ENCODE peak calls at places on chromosome 17, in nine cellular contexts. One of them, this sample, is unnamed.

GRCh38 chr17:41301916-41302901 is at the start of gene KRTAP29-1:
- DNase-seq in ascending aorta: no peak
- DNase-seq in neural progenitor cell: no peak
- DNase-seq in CD8-positive, alpha-beta T cell: no peak
- DNase-seq in left ventricle myocardium inferior: peak; percentile 61
- DNase-seq in astrocyte of the spinal cord: no peak
- DNase-seq in lower lobe of right lung: no peak
- DNase-seq in left lung: no peak
- DNase-seq in cardiac fibroblast: no peak
- DNase-seq in this sample: no peak

GRCh38 chr17:76370261-76370993 is 14.0 kb upstream of the SPHK1 start:
- DNase-seq in lower lobe of right lung: peak; percentile 54
- DNase-seq in CD8-positive, alpha-beta T cell: no peak
- DNase-seq in astrocyte of the spinal cord: peak; percentile 95
- DNase-seq in left ventricle myocardium inferior: peak; percentile 87
- DNase-seq in neural progenitor cell: no peak
- DNase-seq in left lung: peak; percentile 41
- DNase-seq in ascending aorta: peak; percentile 94
- DNase-seq in cardiac fibroblast: peak; percentile 99
- DNase-seq in this sample: peak; percentile 97

GRCh38 chr17:4110152-4110551 is 32.7 kb downstream of the ZZEF1 start:
- DNase-seq in ascending aorta: peak; percentile 2
- DNase-seq in lower lobe of right lung: no peak
- DNase-seq in cardiac fibroblast: peak; percentile 77
- DNase-seq in left ventricle myocardium inferior: no peak
- DNase-seq in astrocyte of the spinal cord: peak; percentile 49
- DNase-seq in left lung: no peak
- DNase-seq in neural progenitor cell: no peak
- DNase-seq in CD8-positive, alpha-beta T cell: no peak
- DNase-seq in this sample: peak; percentile 37

GRCh38 chr17:29625037-29625750 is 2.5 kb upstream of the CORO6 start:
- DNase-seq in left lung: no peak
- DNase-seq in ascending aorta: no peak
- DNase-seq in cardiac fibroblast: peak; percentile 58
- DNase-seq in left ventricle myocardium inferior: no peak
- DNase-seq in lower lobe of right lung: no peak
- DNase-seq in neural progenitor cell: peak; percentile 39
- DNase-seq in astrocyte of the spinal cord: peak; percentile 39
- DNase-seq in CD8-positive, alpha-beta T cell: no peak
- DNase-seq in this sample: no peak

GRCh38 chr17:28900986-28901726 is 1.7 kb downstream of the DHRS13 start:
- DNase-seq in cardiac fibroblast: no peak
- DNase-seq in left ventricle myocardium inferior: no peak
- DNase-seq in CD8-positive, alpha-beta T cell: no peak
- DNase-seq in neural progenitor cell: no peak
- DNase-seq in astrocyte of the spinal cord: no peak
- DNase-seq in lower lobe of right lung: no peak
- DNase-seq in left lung: peak; percentile 58
- DNase-seq in ascending aorta: no peak
- DNase-seq in this sample: no peak

GRCh38 chr17:83009414-83010322 is 69.7 kb upstream of the METRNL start:
- DNase-seq in astrocyte of the spinal cord: no peak
- DNase-seq in ascending aorta: no peak
- DNase-seq in left ventricle myocardium inferior: no peak
- DNase-seq in neural progenitor cell: no peak
- DNase-seq in lower lobe of right lung: no peak
- DNase-seq in CD8-positive, alpha-beta T cell: no peak
- DNase-seq in cardiac fibroblast: no peak
- DNase-seq in left lung: peak; percentile 79
- DNase-seq in this sample: no peak

GRCh38 chr17:19415806-19416775 is 5.1 kb downstream of the RNF112 start:
- DNase-seq in left ventricle myocardium inferior: no peak
- DNase-seq in astrocyte of the spinal cord: no peak
- DNase-seq in left lung: peak; percentile 65
- DNase-seq in neural progenitor cell: no peak
- DNase-seq in ascending aorta: peak; percentile 51
- DNase-seq in CD8-positive, alpha-beta T cell: no peak
- DNase-seq in cardiac fibroblast: no peak
- DNase-seq in lower lobe of right lung: no peak
- DNase-seq in this sample: no peak

GRCh38 chr17:15510361-15510760 is 42.9 kb upstream of the CDRT4 start:
- DNase-seq in ascending aorta: peak; percentile 85
- DNase-seq in left lung: no peak
- DNase-seq in neural progenitor cell: no peak
- DNase-seq in left ventricle myocardium inferior: no peak
- DNase-seq in cardiac fibroblast: peak; percentile 88
- DNase-seq in astrocyte of the spinal cord: peak; percentile 76
- DNase-seq in lower lobe of right lung: no peak
- DNase-seq in CD8-positive, alpha-beta T cell: no peak
- DNase-seq in this sample: peak; percentile 85

DNA sequence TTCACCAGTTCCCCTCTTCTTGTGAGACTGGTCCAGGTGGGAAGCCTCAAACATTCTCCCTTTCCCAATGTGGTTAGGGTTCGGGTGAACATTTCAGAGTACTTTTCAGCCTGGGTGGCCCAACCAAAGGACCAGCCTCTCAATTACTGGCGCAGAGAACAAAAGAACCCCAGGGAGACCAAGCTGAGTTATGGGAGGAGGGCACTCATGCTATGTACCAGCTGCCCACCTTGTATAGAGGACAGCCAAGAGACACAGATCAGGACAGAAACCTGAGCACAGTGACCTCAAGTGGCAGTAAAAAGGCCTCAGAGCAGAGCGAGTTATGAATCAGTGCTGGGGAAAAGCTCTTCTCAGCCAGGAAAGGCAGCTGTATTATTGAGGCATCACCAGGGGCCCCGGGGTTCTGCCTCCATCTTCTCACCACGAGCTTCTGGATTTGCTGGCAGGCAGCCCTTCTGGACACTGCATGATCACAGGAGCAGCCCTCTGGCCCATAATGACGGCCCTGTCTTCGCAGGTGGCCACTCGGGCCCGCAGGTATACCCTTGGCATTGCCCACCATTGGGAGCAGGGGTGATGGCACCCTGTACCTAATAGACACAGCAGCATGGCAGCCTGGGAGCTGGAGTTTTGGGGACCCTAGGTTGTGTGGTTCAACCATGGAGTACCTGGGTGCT is 3.8 kb downstream of the G6PC3 start:
- DNase-seq in left lung: no peak
- DNase-seq in neural progenitor cell: no peak
- DNase-seq in astrocyte of the spinal cord: no peak
- DNase-seq in CD8-positive, alpha-beta T cell: no peak
- DNase-seq in left ventricle myocardium inferior: no peak
- DNase-seq in cardiac fibroblast: no peak
- DNase-seq in ascending aorta: no peak
- DNase-seq in lower lobe of right lung: peak; percentile 35
- DNase-seq in this sample: peak; percentile 25
- TF ChIP-seq CTCF in left lung: no peak
- TF ChIP-seq CTCF in neural progenitor cell: no peak
- TF ChIP-seq CTCF in astrocyte of the spinal cord: no peak
- TF ChIP-seq CTCF in CD8-positive, alpha-beta T cell: no peak
- TF ChIP-seq CTCF in left ventricle myocardium inferior: no peak
- TF ChIP-seq CTCF in cardiac fibroblast: no peak
- TF ChIP-seq CTCF in ascending aorta: no peak
- TF ChIP-seq CTCF in lower lobe of right lung: no peak
- TF ChIP-seq CTCF in this sample: peak; percentile 41

DNA sequence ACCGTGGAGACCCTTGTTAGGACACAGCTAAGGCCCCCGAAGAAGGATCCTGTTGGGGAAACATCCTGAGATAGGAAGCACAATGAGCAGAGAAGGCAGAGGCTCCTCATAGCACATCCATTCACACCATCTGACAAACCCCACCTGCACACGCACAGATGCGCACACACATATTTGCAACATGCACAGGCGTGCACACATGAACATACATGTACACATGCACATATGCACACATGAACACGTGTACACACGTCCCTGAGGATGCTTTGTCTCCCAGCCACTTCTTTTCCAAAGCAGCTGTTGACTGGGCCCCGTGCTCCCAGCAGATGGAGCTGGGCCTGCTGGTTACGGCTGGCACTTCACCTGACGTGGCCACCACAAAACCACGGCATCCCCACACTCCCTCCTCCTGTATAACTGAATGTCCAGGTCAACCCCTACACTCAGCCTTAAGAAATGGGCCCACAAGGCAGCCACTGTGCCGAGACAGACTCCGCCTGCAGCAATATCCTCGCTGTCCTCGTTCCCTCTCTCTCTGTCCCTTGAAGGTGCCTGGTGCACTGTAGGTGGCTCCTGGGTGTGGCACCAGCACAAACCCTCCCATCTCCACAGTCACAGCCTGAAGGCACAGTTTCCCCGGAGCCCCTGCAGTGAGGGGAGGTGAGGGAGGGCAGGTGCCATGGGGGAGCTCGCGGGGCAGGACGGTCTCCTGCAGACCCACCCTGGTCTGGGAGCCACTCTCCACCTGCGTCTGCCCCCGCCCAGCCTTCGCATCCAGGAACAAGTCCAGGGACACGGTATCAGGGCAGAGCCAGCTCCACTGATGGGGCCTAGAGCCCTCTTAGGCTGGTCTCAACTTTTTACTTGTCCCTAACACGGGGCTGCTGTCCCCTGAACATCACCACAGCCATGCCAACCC is 183.0 kb downstream of the RBFOX3 start:
- DNase-seq in ascending aorta: no peak
- DNase-seq in left lung: peak; percentile 41
- DNase-seq in left ventricle myocardium inferior: no peak
- DNase-seq in cardiac fibroblast: no peak
- DNase-seq in astrocyte of the spinal cord: no peak
- DNase-seq in neural progenitor cell: no peak
- DNase-seq in CD8-positive, alpha-beta T cell: no peak
- DNase-seq in lower lobe of right lung: no peak
- DNase-seq in this sample: no peak
- TF ChIP-seq CTCF in ascending aorta: no peak
- TF ChIP-seq CTCF in left lung: no peak
- TF ChIP-seq CTCF in left ventricle myocardium inferior: no peak
- TF ChIP-seq CTCF in cardiac fibroblast: no peak
- TF ChIP-seq CTCF in astrocyte of the spinal cord: no peak
- TF ChIP-seq CTCF in neural progenitor cell: no peak
- TF ChIP-seq CTCF in CD8-positive, alpha-beta T cell: no peak
- TF ChIP-seq CTCF in lower lobe of right lung: no peak
- TF ChIP-seq CTCF in this sample: no peak

GRCh38 chr17:71963341-71963740 is 157.5 kb upstream of the SOX9 start:
- DNase-seq in CD8-positive, alpha-beta T cell: no peak
- DNase-seq in ascending aorta: no peak
- DNase-seq in left lung: no peak
- DNase-seq in left ventricle myocardium inferior: no peak
- DNase-seq in cardiac fibroblast: no peak
- DNase-seq in lower lobe of right lung: no peak
- DNase-seq in astrocyte of the spinal cord: no peak
- DNase-seq in neural progenitor cell: no peak
- DNase-seq in this sample: no peak

GRCh38 chr17:71963791-71964190 is 157.0 kb upstream of the SOX9 start:
- DNase-seq in lower lobe of right lung: no peak
- DNase-seq in left ventricle myocardium inferior: no peak
- DNase-seq in CD8-positive, alpha-beta T cell: no peak
- DNase-seq in left lung: no peak
- DNase-seq in neural progenitor cell: no peak
- DNase-seq in ascending aorta: no peak
- DNase-seq in astrocyte of the spinal cord: no peak
- DNase-seq in cardiac fibroblast: no peak
- DNase-seq in this sample: no peak

GRCh38 chr17:71964559-71964958 is 156.3 kb upstream of the SOX9 start:
- DNase-seq in CD8-positive, alpha-beta T cell: no peak
- DNase-seq in left ventricle myocardium inferior: no peak
- DNase-seq in lower lobe of right lung: no peak
- DNase-seq in cardiac fibroblast: no peak
- DNase-seq in neural progenitor cell: no peak
- DNase-seq in left lung: no peak
- DNase-seq in ascending aorta: no peak
- DNase-seq in astrocyte of the spinal cord: no peak
- DNase-seq in this sample: no peak

GRCh38 chr17:71959129-71959528 is 161.7 kb upstream of the SOX9 start:
- DNase-seq in left ventricle myocardium inferior: no peak
- DNase-seq in astrocyte of the spinal cord: peak; percentile 13
- DNase-seq in cardiac fibroblast: peak; percentile 30
- DNase-seq in CD8-positive, alpha-beta T cell: no peak
- DNase-seq in lower lobe of right lung: no peak
- DNase-seq in ascending aorta: no peak
- DNase-seq in left lung: no peak
- DNase-seq in neural progenitor cell: peak; percentile 16
- DNase-seq in this sample: no peak
- TF ChIP-seq CTCF in left ventricle myocardium inferior: peak; percentile 45
- TF ChIP-seq CTCF in astrocyte of the spinal cord: peak; percentile 60
- TF ChIP-seq CTCF in cardiac fibroblast: peak; percentile 57
- TF ChIP-seq CTCF in CD8-positive, alpha-beta T cell: no peak
- TF ChIP-seq CTCF in lower lobe of right lung: peak; percentile 16
- TF ChIP-seq CTCF in ascending aorta: no peak
- TF ChIP-seq CTCF in left lung: no peak
- TF ChIP-seq CTCF in neural progenitor cell: peak; percentile 64
- TF ChIP-seq CTCF in this sample: peak; percentile 70

GRCh38 chr17:27209316-27209715 is 84.6 kb upstream of the WSB1 start:
- DNase-seq in cardiac fibroblast: no peak
- DNase-seq in CD8-positive, alpha-beta T cell: no peak
- DNase-seq in left ventricle myocardium inferior: no peak
- DNase-seq in lower lobe of right lung: no peak
- DNase-seq in astrocyte of the spinal cord: no peak
- DNase-seq in left lung: no peak
- DNase-seq in neural progenitor cell: no peak
- DNase-seq in ascending aorta: no peak
- DNase-seq in this sample: no peak

GRCh38 chr17:27207073-27207511 is 86.8 kb upstream of the WSB1 start:
- DNase-seq in CD8-positive, alpha-beta T cell: no peak
- DNase-seq in lower lobe of right lung: no peak
- DNase-seq in cardiac fibroblast: peak; percentile 82
- DNase-seq in astrocyte of the spinal cord: peak; percentile 33
- DNase-seq in neural progenitor cell: no peak
- DNase-seq in left lung: no peak
- DNase-seq in left ventricle myocardium inferior: no peak
- DNase-seq in ascending aorta: no peak
- DNase-seq in this sample: peak; percentile 68

GRCh38 chr17:27203241-27203640 is 90.7 kb upstream of the WSB1 start:
- DNase-seq in cardiac fibroblast: no peak
- DNase-seq in ascending aorta: no peak
- DNase-seq in lower lobe of right lung: no peak
- DNase-seq in left lung: no peak
- DNase-seq in astrocyte of the spinal cord: no peak
- DNase-seq in CD8-positive, alpha-beta T cell: no peak
- DNase-seq in left ventricle myocardium inferior: no peak
- DNase-seq in neural progenitor cell: no peak
- DNase-seq in this sample: no peak

GRCh38 chr17:27200476-27200875 is 93.4 kb upstream of the WSB1 start:
- DNase-seq in CD8-positive, alpha-beta T cell: no peak
- DNase-seq in neural progenitor cell: no peak
- DNase-seq in astrocyte of the spinal cord: no peak
- DNase-seq in left lung: no peak
- DNase-seq in lower lobe of right lung: no peak
- DNase-seq in ascending aorta: no peak
- DNase-seq in left ventricle myocardium inferior: no peak
- DNase-seq in cardiac fibroblast: no peak
- DNase-seq in this sample: no peak

DNA sequence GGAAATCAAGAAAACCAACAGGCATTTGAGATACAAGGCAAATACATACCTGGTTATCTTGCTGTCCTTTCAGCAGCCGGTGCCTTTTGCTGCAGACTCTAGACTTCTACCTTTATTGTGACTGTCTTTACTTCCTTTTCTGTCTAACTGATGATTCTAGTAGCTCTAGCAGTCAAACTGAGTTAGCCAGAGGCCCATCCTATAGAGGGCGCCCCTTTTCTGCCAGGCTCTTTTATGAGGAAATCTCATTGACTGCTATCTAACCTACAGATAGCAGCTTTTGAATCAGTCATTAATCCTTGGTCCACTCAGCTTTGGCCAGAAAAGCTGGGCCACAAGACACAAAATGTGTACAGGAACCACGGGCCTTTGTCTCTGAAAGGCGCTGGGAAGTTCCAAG is 87.5 kb upstream of the WSB1 start:
- DNase-seq in neural progenitor cell: no peak
- DNase-seq in CD8-positive, alpha-beta T cell: no peak
- DNase-seq in left lung: no peak
- DNase-seq in lower lobe of right lung: no peak
- DNase-seq in astrocyte of the spinal cord: no peak
- DNase-seq in cardiac fibroblast: peak; percentile 9
- DNase-seq in ascending aorta: no peak
- DNase-seq in left ventricle myocardium inferior: no peak
- DNase-seq in this sample: no peak
- TF ChIP-seq CTCF in neural progenitor cell: no peak
- TF ChIP-seq CTCF in CD8-positive, alpha-beta T cell: no peak
- TF ChIP-seq CTCF in left lung: no peak
- TF ChIP-seq CTCF in lower lobe of right lung: peak; percentile 20
- TF ChIP-seq CTCF in astrocyte of the spinal cord: peak; percentile 21
- TF ChIP-seq CTCF in cardiac fibroblast: peak; percentile 5
- TF ChIP-seq CTCF in ascending aorta: no peak
- TF ChIP-seq CTCF in left ventricle myocardium inferior: no peak
- TF ChIP-seq CTCF in this sample: peak; percentile 61